ENCODE peak calls at places on chromosomes 13 and 19, in nine cellular contexts. R is HepG2, S is upper lobe of left lung, K is suprapubic skin, Z is sigmoid colon, G is tibial nerve, J is A549, V is transverse colon, T is SK-N-SH. P is an unnamed sample.

GRCh38 chr19:52748336-52748950 is 13.6 kb upstream of the ZNF611 start:
- DNase-seq in R (peak), S (no peak), K (no peak), Z (no peak), G (no peak), J (no peak), V (no peak), T (peak), P (no peak)

GRCh38 chr13:69124996-69125395 is 982.6 kb upstream of the ATXN8OS start:
- DNase-seq in R (no peak), S (no peak), K (no peak), Z (no peak), G (no peak), J (no peak), V (no peak), T (no peak), P (no peak)

GRCh38 chr19:57334191-57334590 is 13.9 kb downstream of the ZNF543 start:
- DNase-seq in R (peak), S (no peak), K (no peak), Z (no peak), G (no peak), J (no peak), V (no peak), T (no peak), P (no peak)

GRCh38 chr13:30396434-30397075 is 25.7 kb upstream of the UBE2L5 start:
- DNase-seq in R (no peak), S (no peak), K (no peak), Z (no peak), G (no peak), J (no peak), V (no peak), T (no peak), P (no peak)

GRCh38 chr13:44903596-44903995 is 85.7 kb downstream of the NUFIP1 start:
- DNase-seq in R (no peak), S (peak), K (peak), Z (peak), G (peak), J (no peak), V (peak), T (no peak), P (peak)

GRCh38 chr19:42246143-42246868 is 3.9 kb upstream of the GSK3A start:
- DNase-seq in R (no peak), S (peak), K (peak), Z (peak), G (peak), J (peak), V (peak), T (peak), P (peak)

GRCh38 chr13:21234537-21234936 is 58.1 kb downstream of the MRPL57 start:
- DNase-seq in R (peak), S (no peak), K (no peak), Z (no peak), G (no peak), J (no peak), V (no peak), T (peak), P (no peak)

GRCh38 chr19:42199440-42200115 is 17.9 kb downstream of the DEDD2 start:
- DNase-seq in R (no peak), S (peak), K (no peak), Z (peak), G (no peak), J (no peak), V (peak), T (no peak), P (peak)

GRCh38 chr19:32294871-32295438 is 50.5 kb upstream of the ZNF507 start:
- DNase-seq in R (no peak), S (peak), K (no peak), Z (no peak), G (no peak), J (no peak), V (no peak), T (no peak), P (no peak)

GRCh38 chr13:33263976-33264619 is 21.5 kb downstream of the STARD13 start:
- DNase-seq in R (no peak), S (no peak), K (no peak), Z (no peak), G (no peak), J (no peak), V (no peak), T (no peak), P (no peak)

GRCh38 chr13:71879129-71879535 is 12.1 kb upstream of the DACH1 start:
- DNase-seq in R (peak), S (no peak), K (no peak), Z (no peak), G (no peak), J (no peak), V (no peak), T (peak), P (no peak)

GRCh38 chr13:110407531-110407930 is 100.4 kb downstream of the COL4A2 start:
- DNase-seq in R (no peak), S (no peak), K (no peak), Z (no peak), G (no peak), J (no peak), V (no peak), T (no peak), P (no peak)

GRCh38 chr13:93635687-93636086 is 409.1 kb downstream of the GPC6 start:
- DNase-seq in R (no peak), S (no peak), K (no peak), Z (no peak), G (peak), J (no peak), V (no peak), T (no peak), P (no peak)

GRCh38 chr13:94825507-94825906 is 113.2 kb upstream of the SOX21 start:
- DNase-seq in R (no peak), S (no peak), K (no peak), Z (peak), G (peak), J (no peak), V (peak), T (peak), P (peak)

GRCh38 chr13:80473695-80474094 is 132.8 kb upstream of the SPRY2 start:
- DNase-seq in R (peak), S (peak), K (no peak), Z (no peak), G (no peak), J (peak), V (no peak), T (no peak), P (no peak)

GRCh38 chr13:34145061-34145460 is 327.1 kb downstream of the RFC3 start:
- DNase-seq in R (no peak), S (no peak), K (no peak), Z (no peak), G (no peak), J (no peak), V (no peak), T (no peak), P (no peak)

GRCh38 chr13:79646880-79647279 is 165.9 kb downstream of the NDFIP2 start:
- DNase-seq in R (no peak), S (no peak), K (no peak), Z (no peak), G (no peak), J (no peak), V (no peak), T (no peak), P (no peak)

GRCh38 chr13:31209172-31209818 is 9.5 kb downstream of the B3GLCT start:
- DNase-seq in R (no peak), S (no peak), K (no peak), Z (peak), G (no peak), J (no peak), V (peak), T (peak), P (peak)

GRCh38 chr13:95896302-95896701 is 156.9 kb downstream of the UGGT2 start:
- DNase-seq in R (no peak), S (no peak), K (no peak), Z (no peak), G (no peak), J (no peak), V (no peak), T (no peak), P (no peak)

GRCh38 chr13:34347784-34348573 is 530.0 kb downstream of the RFC3 start:
- DNase-seq in R (peak), S (no peak), K (no peak), Z (no peak), G (no peak), J (no peak), V (peak), T (no peak), P (peak)

GRCh38 chr19:35060160-35060855 is 18.8 kb downstream of the HPN start:
- DNase-seq in R (no peak), S (no peak), K (no peak), Z (no peak), G (no peak), J (no peak), V (no peak), T (no peak), P (no peak)

GRCh38 chr13:67134322-67135129 is 95.6 kb downstream of the PCDH9 start:
- DNase-seq in R (no peak), S (no peak), K (no peak), Z (no peak), G (no peak), J (no peak), V (no peak), T (no peak), P (no peak)

GRCh38 chr19:58572026-58572817 is 913 bp downstream of the MZF1 start:
- DNase-seq in R (no peak), S (no peak), K (peak), Z (peak), G (peak), J (no peak), V (no peak), T (no peak), P (no peak)

GRCh38 chr19:58571575-58571947 is 1.6 kb downstream of the MZF1 start:
- DNase-seq in R (no peak), S (peak), K (peak), Z (peak), G (peak), J (no peak), V (peak), T (no peak), P (no peak)

GRCh38 chr19:58575183-58576041 is 2.3 kb upstream of the MZF1 start:
- DNase-seq in R (peak), S (peak), K (peak), Z (peak), G (peak), J (peak), V (peak), T (peak), P (peak)

GRCh38 chr19:58572818-58573657 is at the start of gene MZF1:
- DNase-seq in R (peak), S (peak), K (peak), Z (peak), G (peak), J (peak), V (peak), T (peak), P (peak)

GRCh38 chr19:58573658-58574164 is 576 bp upstream of the MZF1 start:
- DNase-seq in R (no peak), S (no peak), K (no peak), Z (no peak), G (no peak), J (no peak), V (no peak), T (no peak), P (no peak)
- H3K4me3 ChIP-seq in R (peak), S (peak), K (peak), Z (peak), G (peak), J (peak), V (no peak), T (peak), P (peak)

GRCh38 chr19:5048091-5048726 is 79.3 kb downstream of the KDM4B start:
- DNase-seq in R (peak), S (peak), K (no peak), Z (peak), G (peak), J (peak), V (peak), T (peak), P (peak)
- TF ChIP-seq EP300 in R (no peak), S (no peak), K (no peak), Z (no peak), G (no peak), J (no peak), V (no peak), T (no peak), P (no peak)

GRCh38 chr19:3784607-3785463 is 1.3 kb downstream of the MATK start:
- DNase-seq in R (no peak), S (no peak), K (no peak), Z (no peak), G (no peak), J (peak), V (no peak), T (no peak), P (no peak)
- H3K4me3 ChIP-seq in R (no peak), S (peak), K (peak), Z (no peak), G (no peak), J (no peak), V (no peak), T (no peak), P (peak)

GRCh38 chr19:29576761-29577661 is 29.1 kb upstream of the POP4 start:
- DNase-seq in R (no peak), S (no peak), K (peak), Z (no peak), G (no peak), J (no peak), V (no peak), T (no peak), P (no peak)
- TF ChIP-seq EP300 in R (no peak), S (no peak), K (no peak), Z (no peak), G (no peak), J (no peak), V (no peak), T (no peak), P (no peak)

DNA sequence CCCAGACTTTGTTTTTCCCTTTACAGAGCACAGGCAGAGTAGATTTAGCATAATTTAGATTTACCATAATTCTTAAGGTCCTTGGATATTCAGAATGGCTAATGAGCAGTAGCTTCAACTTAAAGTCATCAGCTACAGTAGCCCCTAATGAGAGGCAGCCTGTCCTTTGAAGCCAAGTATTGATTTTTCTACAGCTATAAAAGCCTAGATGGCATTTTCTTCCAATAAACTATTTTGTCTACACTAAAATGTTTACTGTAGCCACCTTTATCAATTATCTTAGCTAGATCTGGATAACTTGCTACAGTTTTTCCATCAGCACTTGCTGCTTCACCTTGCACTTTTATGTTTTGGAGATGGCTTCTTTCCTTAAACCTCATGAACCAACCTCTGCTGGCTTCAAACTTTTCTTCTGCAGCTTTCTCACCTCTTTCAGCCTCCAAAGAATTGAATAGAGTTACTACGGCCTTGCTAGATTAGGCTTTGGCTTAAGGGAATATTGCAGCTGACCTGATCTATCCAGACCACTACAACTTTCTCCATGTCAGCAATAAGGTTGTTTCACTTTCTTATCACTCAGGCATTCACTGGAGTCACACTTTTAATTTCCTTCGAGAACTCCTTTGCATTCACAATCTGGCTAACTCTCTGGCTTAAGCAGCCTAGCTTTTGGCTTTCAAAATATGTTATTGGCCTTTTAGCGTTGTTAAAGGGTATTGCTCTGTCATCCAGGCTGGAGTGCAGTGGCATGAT is 26.6 kb downstream of the BRD4 start:
- DNase-seq in R (no peak), S (no peak), K (no peak), Z (no peak), G (no peak), J (no peak), V (no peak), T (no peak), P (no peak)
- H3K4me3 ChIP-seq in R (no peak), S (no peak), K (no peak), Z (no peak), G (no peak), J (no peak), V (no peak), T (no peak), P (no peak)

DNA sequence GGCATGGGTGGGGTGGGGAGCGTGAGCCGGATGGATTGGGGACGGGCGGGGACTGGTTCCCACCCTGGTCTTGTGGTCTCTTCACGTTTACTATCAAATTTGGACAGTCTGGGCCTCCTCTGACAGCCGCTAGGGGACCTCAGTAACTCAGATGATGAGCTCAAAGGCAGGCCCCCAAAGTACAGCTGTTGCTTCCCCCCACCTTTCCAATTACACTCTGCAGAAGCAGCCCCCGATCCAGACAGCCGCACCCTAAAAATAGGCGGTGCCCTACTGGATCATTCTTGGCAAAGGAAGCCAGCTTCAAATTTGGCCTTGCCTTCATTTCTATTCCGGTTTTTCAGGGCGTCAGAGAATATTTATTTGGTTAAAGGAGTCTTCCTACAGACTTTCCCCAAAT is 1.9 kb upstream of the FOXO1 start:
- DNase-seq in R (peak), S (peak), K (peak), Z (peak), G (peak), J (peak), V (peak), T (no peak), P (no peak)
- TF ChIP-seq EP300 in R (no peak), S (no peak), K (no peak), Z (no peak), G (no peak), J (no peak), V (no peak), T (no peak), P (no peak)

GRCh38 chr19:18191640-18192062 is 1.4 kb upstream of the MPV17L2 start:
- DNase-seq in R (no peak), S (no peak), K (no peak), Z (no peak), G (no peak), J (no peak), V (peak), T (no peak), P (no peak)
- H3K4me3 ChIP-seq in R (peak), S (peak), K (peak), Z (no peak), G (peak), J (peak), V (no peak), T (peak), P (peak)

GRCh38 chr13:76723551-76724232 is 162.5 kb downstream of the KCTD12 start:
- DNase-seq in R (no peak), S (peak), K (no peak), Z (no peak), G (no peak), J (no peak), V (peak), T (no peak), P (no peak)
- TF ChIP-seq EP300 in R (no peak), S (no peak), K (no peak), Z (no peak), G (no peak), J (no peak), V (no peak), T (no peak), P (no peak)

GRCh38 chr13:114118086-114118762 is 14.2 kb downstream of the RASA3 start:
- DNase-seq in R (peak), S (no peak), K (no peak), Z (peak), G (no peak), J (no peak), V (no peak), T (no peak), P (no peak)
- H3K4me3 ChIP-seq in R (no peak), S (no peak), K (no peak), Z (no peak), G (no peak), J (no peak), V (no peak), T (peak), P (no peak)

GRCh38 chr13:41019027-41019487 is at the start of gene ELF1:
- DNase-seq in R (peak), S (peak), K (no peak), Z (no peak), G (no peak), J (peak), V (peak), T (no peak), P (peak)

GRCh38 chr13:41019578-41020347 is 647 bp upstream of the ELF1 start:
- DNase-seq in R (peak), S (no peak), K (no peak), Z (no peak), G (no peak), J (no peak), V (no peak), T (peak), P (no peak)

GRCh38 chr13:41018583-41018909 is 570 bp downstream of the ELF1 start:
- DNase-seq in R (no peak), S (no peak), K (no peak), Z (no peak), G (no peak), J (no peak), V (no peak), T (no peak), P (no peak)

GRCh38 chr13:41017153-41017552 is 2.0 kb downstream of the ELF1 start:
- DNase-seq in R (no peak), S (peak), K (no peak), Z (no peak), G (no peak), J (no peak), V (peak), T (no peak), P (peak)

GRCh38 chr13:41017744-41018582 is 1.2 kb downstream of the ELF1 start:
- DNase-seq in R (peak), S (no peak), K (no peak), Z (no peak), G (no peak), J (no peak), V (no peak), T (no peak), P (no peak)
- TF ChIP-seq EP300 in R (no peak), S (no peak), K (no peak), Z (no peak), G (no peak), J (no peak), V (no peak), T (no peak), P (no peak)

P was measured in stomach.